ENCODE peak calls at places on chromosome 18, in four cellular contexts. J is CD8-positive, alpha-beta T cell; E is stimulated activated CD4-positive, alpha-beta T cell treated with anti-CD3 and anti-CD28 coated beads, TNF-alpha, amount 100 ng/mL, for 24 hours; N is foreskin melanocyte. F is an unnamed sample.

GRCh38 chr18:48802543-48803428 is 148.0 kb downstream of the SMAD7 start:
- DNase-seq in J (no peak), E (no peak), N (no peak), F (no peak)

GRCh38 chr18:79100944-79101343 is 31.8 kb downstream of the ATP9B start:
- DNase-seq in J (no peak), E (no peak), N (no peak), F (no peak)

GRCh38 chr18:46518438-46518837 is 138.6 kb downstream of the LOXHD1 start:
- DNase-seq in J (no peak), E (no peak), N (no peak), F (no peak)

GRCh38 chr18:22343613-22344012 is 74.1 kb downstream of the CTAGE1 start:
- DNase-seq in J (no peak), E (no peak), N (no peak), F (no peak)

GRCh38 chr18:49521251-49521650 is 34.2 kb upstream of the C18orf32 start:
- DNase-seq in J (no peak), E (no peak), N (no peak), F (no peak)

GRCh38 chr18:45026162-45026561 is 345.5 kb downstream of the SETBP1 start:
- DNase-seq in J (no peak), E (no peak), N (no peak), F (no peak)

GRCh38 chr18:62663731-62664336 is 51.5 kb upstream of the PHLPP1 start:
- DNase-seq in J (no peak), E (no peak), N (peak; percentile 43), F (no peak)

GRCh38 chr18:79818036-79818435 is 20.3 kb downstream of the KCNG2 start:
- DNase-seq in J (no peak), E (no peak), N (no peak), F (no peak)

GRCh38 chr18:10518595-10519273 is 7.1 kb upstream of the NAPG start:
- DNase-seq in J (no peak), E (no peak), N (peak; percentile 37), F (no peak)

GRCh38 chr18:8176554-8176953 is 432.7 kb upstream of the RAB12 start:
- DNase-seq in J (no peak), E (no peak), N (no peak), F (no peak)

GRCh38 chr18:6370886-6371635 is 43.6 kb downstream of the L3MBTL4 start:
- DNase-seq in J (no peak), E (no peak), N (no peak), F (no peak)

GRCh38 chr18:67517224-67517765 is 775 bp upstream of the DSEL start:
- DNase-seq in J (peak; percentile 14), E (no peak), N (no peak), F (no peak)

GRCh38 chr18:46293699-46294300 is 189.6 kb downstream of the HAUS1 start:
- DNase-seq in J (no peak), E (no peak), N (no peak), F (no peak)

GRCh38 chr18:47247036-47247832 is 4.2 kb downstream of the SKOR2 start:
- DNase-seq in J (no peak), E (no peak), N (no peak), F (no peak)

GRCh38 chr18:12883003-12883683 is 894 bp downstream of the PTPN2 start:
- DNase-seq in J (peak; percentile 22), E (no peak), N (no peak), F (no peak)

GRCh38 chr18:650428-650858 is 7.0 kb upstream of the TYMS start:
- DNase-seq in J (no peak), E (no peak), N (no peak), F (no peak)

GRCh38 chr18:22564036-22564435 is 146.3 kb upstream of the CTAGE1 start:
- DNase-seq in J (no peak), E (no peak), N (no peak), F (no peak)

GRCh38 chr18:59345556-59345955 is 13.5 kb downstream of the LMAN1 start:
- DNase-seq in J (no peak), E (no peak), N (no peak), F (no peak)

GRCh38 chr18:79389689-79390088 is 6.0 kb upstream of the NFATC1 start:
- DNase-seq in J (no peak), E (no peak), N (no peak), F (no peak)

GRCh38 chr18:71727909-71728308 is 816.2 kb downstream of the CBLN2 start:
- DNase-seq in J (no peak), E (no peak), N (no peak), F (no peak)

GRCh38 chr18:48805826-48806535 is 144.8 kb downstream of the SMAD7 start:
- DNase-seq in J (no peak), E (no peak), N (no peak), F (no peak)

GRCh38 chr18:43534511-43534910 is 257.2 kb upstream of the SYT4 start:
- DNase-seq in J (no peak), E (no peak), N (peak; percentile 65), F (no peak)

GRCh38 chr18:48779462-48779861 is 171.3 kb downstream of the SMAD7 start:
- DNase-seq in J (no peak), E (no peak), N (no peak), F (no peak)

GRCh38 chr18:76495435-76496199 is 575 bp upstream of the ZNF516 start:
- DNase-seq in J (peak; percentile 20), E (no peak), N (no peak), F (no peak)

GRCh38 chr18:43170586-43170985 is 55.1 kb upstream of the RIT2 start:
- DNase-seq in J (no peak), E (no peak), N (no peak), F (no peak)

GRCh38 chr18:58392336-58393000 is 236.4 kb downstream of the ALPK2 start:
- DNase-seq in J (no peak), E (no peak), N (no peak), F (no peak)

GRCh38 chr18:70295192-70295522 is 6.3 kb downstream of the SOCS6 start:
- DNase-seq in J (no peak), E (no peak), N (no peak), F (no peak)

GRCh38 chr18:24228661-24229053 is 89.8 kb downstream of the CABYR start:
- DNase-seq in J (no peak), E (no peak), N (peak; percentile 15), F (no peak)

GRCh38 chr18:8247700-8248099 is 361.5 kb upstream of the RAB12 start:
- DNase-seq in J (no peak), E (no peak), N (no peak), F (no peak)

GRCh38 chr18:51048190-51048589 is 18.2 kb downstream of the SMAD4 start:
- DNase-seq in J (no peak), E (no peak), N (no peak), F (no peak)

GRCh38 chr18:74496508-74497307 is 545 bp downstream of the CNDP2 start:
- DNase-seq in J (peak; percentile 32), E (peak; percentile 8), N (no peak), F (peak; percentile 40)

GRCh38 chr18:13147146-13147545 is 71.4 kb upstream of the LDLRAD4 start:
- DNase-seq in J (no peak), E (no peak), N (no peak), F (no peak)

GRCh38 chr18:6576706-6577375 is 152.7 kb upstream of the ARHGAP28 start:
- DNase-seq in J (no peak), E (no peak), N (no peak), F (no peak)

F was measured in NK-92 treated with Interleukin-12 subunit alpha and Interleukin-12 subunit beta, amount 100 ng/mL, for 24 hours.